ENCODE peak calls at places on chromosomes 4 and X, in seven cellular contexts. One of them, this sample, is unnamed.

GRCh38 chrX:46713672-46714487 is 45.0 kb downstream of the SLC9A7 start:
- DNase-seq in body of pancreas: no peak
- DNase-seq in OCI-LY7: no peak
- DNase-seq in fibroblast of pulmonary artery: no peak
- DNase-seq in mammary epithelial cell: no peak
- DNase-seq in fibroblast of mammary gland: no peak
- DNase-seq in bronchial epithelial cell: no peak
- DNase-seq in this sample: no peak

GRCh38 chr4:26179316-26179760 is 141.5 kb upstream of the RBPJ start:
- DNase-seq in body of pancreas: no peak
- DNase-seq in OCI-LY7: no peak
- DNase-seq in fibroblast of pulmonary artery: no peak
- DNase-seq in mammary epithelial cell: no peak
- DNase-seq in fibroblast of mammary gland: no peak
- DNase-seq in bronchial epithelial cell: no peak
- DNase-seq in this sample: no peak

GRCh38 chr4:187475901-187476300 is 519.7 kb upstream of the ZFP42 start:
- DNase-seq in body of pancreas: no peak
- DNase-seq in OCI-LY7: no peak
- DNase-seq in fibroblast of pulmonary artery: no peak
- DNase-seq in mammary epithelial cell: no peak
- DNase-seq in fibroblast of mammary gland: no peak
- DNase-seq in bronchial epithelial cell: no peak
- DNase-seq in this sample: no peak

GRCh38 chr4:138348055-138348454 is 105.9 kb upstream of the SLC7A11 start:
- DNase-seq in body of pancreas: no peak
- DNase-seq in OCI-LY7: peak; percentile 2
- DNase-seq in fibroblast of pulmonary artery: no peak
- DNase-seq in mammary epithelial cell: peak; percentile 93
- DNase-seq in fibroblast of mammary gland: peak; percentile 1
- DNase-seq in bronchial epithelial cell: peak; percentile 68
- DNase-seq in this sample: no peak

GRCh38 chr4:2248821-2249261 is 6.9 kb upstream of the HAUS3 start:
- DNase-seq in body of pancreas: no peak
- DNase-seq in OCI-LY7: no peak
- DNase-seq in fibroblast of pulmonary artery: no peak
- DNase-seq in mammary epithelial cell: no peak
- DNase-seq in fibroblast of mammary gland: no peak
- DNase-seq in bronchial epithelial cell: no peak
- DNase-seq in this sample: no peak

GRCh38 chr4:53763813-53764597 is 172.7 kb upstream of the LNX1 start:
- DNase-seq in body of pancreas: no peak
- DNase-seq in OCI-LY7: no peak
- DNase-seq in fibroblast of pulmonary artery: peak; percentile 82
- DNase-seq in mammary epithelial cell: peak; percentile 19
- DNase-seq in fibroblast of mammary gland: peak; percentile 71
- DNase-seq in bronchial epithelial cell: peak; percentile 33
- DNase-seq in this sample: peak; percentile 26

GRCh38 chr4:11446156-11446811 is 17.6 kb upstream of the HS3ST1 start:
- DNase-seq in body of pancreas: no peak
- DNase-seq in OCI-LY7: no peak
- DNase-seq in fibroblast of pulmonary artery: peak; percentile 58
- DNase-seq in mammary epithelial cell: peak; percentile 26
- DNase-seq in fibroblast of mammary gland: no peak
- DNase-seq in bronchial epithelial cell: no peak
- DNase-seq in this sample: no peak

GRCh38 chr4:23981328-23981727 is 91.5 kb upstream of the PPARGC1A start:
- DNase-seq in body of pancreas: no peak
- DNase-seq in OCI-LY7: no peak
- DNase-seq in fibroblast of pulmonary artery: no peak
- DNase-seq in mammary epithelial cell: no peak
- DNase-seq in fibroblast of mammary gland: no peak
- DNase-seq in bronchial epithelial cell: peak; percentile 7
- DNase-seq in this sample: peak; percentile 23

GRCh38 chr4:183499797-183500196 is 5.1 kb upstream of the ING2 start:
- DNase-seq in body of pancreas: no peak
- DNase-seq in OCI-LY7: no peak
- DNase-seq in fibroblast of pulmonary artery: no peak
- DNase-seq in mammary epithelial cell: no peak
- DNase-seq in fibroblast of mammary gland: no peak
- DNase-seq in bronchial epithelial cell: no peak
- DNase-seq in this sample: no peak

GRCh38 chr4:188432328-188432727 is 293.1 kb downstream of the TRIML1 start:
- DNase-seq in body of pancreas: no peak
- DNase-seq in OCI-LY7: no peak
- DNase-seq in fibroblast of pulmonary artery: no peak
- DNase-seq in mammary epithelial cell: no peak
- DNase-seq in fibroblast of mammary gland: no peak
- DNase-seq in bronchial epithelial cell: peak; percentile 45
- DNase-seq in this sample: no peak

GRCh38 chr4:96677499-96677898 is 837.6 kb downstream of the PDHA2 start:
- DNase-seq in body of pancreas: no peak
- DNase-seq in OCI-LY7: no peak
- DNase-seq in fibroblast of pulmonary artery: peak; percentile 61
- DNase-seq in mammary epithelial cell: no peak
- DNase-seq in fibroblast of mammary gland: no peak
- DNase-seq in bronchial epithelial cell: peak; percentile 29
- DNase-seq in this sample: peak; percentile 31

GRCh38 chrX:24396236-24396929 is 35.9 kb downstream of the SUPT20HL1 start:
- DNase-seq in body of pancreas: peak; percentile 37
- DNase-seq in OCI-LY7: no peak
- DNase-seq in fibroblast of pulmonary artery: peak; percentile 66
- DNase-seq in mammary epithelial cell: peak; percentile 60
- DNase-seq in fibroblast of mammary gland: peak; percentile 64
- DNase-seq in bronchial epithelial cell: no peak
- DNase-seq in this sample: peak; percentile 80

GRCh38 chrX:40173662-40174593 is 76.2 kb upstream of the BCOR start:
- DNase-seq in body of pancreas: peak; percentile 68
- DNase-seq in OCI-LY7: peak; percentile 71
- DNase-seq in fibroblast of pulmonary artery: no peak
- DNase-seq in mammary epithelial cell: no peak
- DNase-seq in fibroblast of mammary gland: no peak
- DNase-seq in bronchial epithelial cell: no peak
- DNase-seq in this sample: no peak

GRCh38 chrX:129793604-129794191 is 13.9 kb downstream of the SASH3 start:
- DNase-seq in body of pancreas: no peak
- DNase-seq in OCI-LY7: no peak
- DNase-seq in fibroblast of pulmonary artery: no peak
- DNase-seq in mammary epithelial cell: no peak
- DNase-seq in fibroblast of mammary gland: no peak
- DNase-seq in bronchial epithelial cell: no peak
- DNase-seq in this sample: no peak

GRCh38 chr4:77342170-77342810 is 185.3 kb downstream of the CCNG2 start:
- DNase-seq in body of pancreas: no peak
- DNase-seq in OCI-LY7: no peak
- DNase-seq in fibroblast of pulmonary artery: no peak
- DNase-seq in mammary epithelial cell: no peak
- DNase-seq in fibroblast of mammary gland: peak; percentile 22
- DNase-seq in bronchial epithelial cell: no peak
- DNase-seq in this sample: no peak

GRCh38 chrX:154430916-154431315 is 2.4 kb downstream of the ATP6AP1 start:
- DNase-seq in body of pancreas: no peak
- DNase-seq in OCI-LY7: no peak
- DNase-seq in fibroblast of pulmonary artery: no peak
- DNase-seq in mammary epithelial cell: no peak
- DNase-seq in fibroblast of mammary gland: no peak
- DNase-seq in bronchial epithelial cell: no peak
- DNase-seq in this sample: no peak

GRCh38 chr4:26490111-26490979 is at the start of gene CCKAR:
- DNase-seq in body of pancreas: no peak
- DNase-seq in OCI-LY7: no peak
- DNase-seq in fibroblast of pulmonary artery: no peak
- DNase-seq in mammary epithelial cell: no peak
- DNase-seq in fibroblast of mammary gland: no peak
- DNase-seq in bronchial epithelial cell: no peak
- DNase-seq in this sample: peak; percentile 24

GRCh38 chrX:41332988-41333743 is 796 bp upstream of the DDX3X start:
- DNase-seq in body of pancreas: peak; percentile 87
- DNase-seq in OCI-LY7: peak; percentile 87
- DNase-seq in fibroblast of pulmonary artery: peak; percentile 85
- DNase-seq in mammary epithelial cell: peak; percentile 82
- DNase-seq in fibroblast of mammary gland: peak; percentile 84
- DNase-seq in bronchial epithelial cell: peak; percentile 57
- DNase-seq in this sample: peak; percentile 72

GRCh38 chrX:10441464-10441863 is 178.9 kb downstream of the MID1 start:
- DNase-seq in body of pancreas: no peak
- DNase-seq in OCI-LY7: no peak
- DNase-seq in fibroblast of pulmonary artery: no peak
- DNase-seq in mammary epithelial cell: no peak
- DNase-seq in fibroblast of mammary gland: no peak
- DNase-seq in bronchial epithelial cell: no peak
- DNase-seq in this sample: no peak

GRCh38 chr4:174600391-174600790 is 78.1 kb upstream of the HPGD start:
- DNase-seq in body of pancreas: no peak
- DNase-seq in OCI-LY7: no peak
- DNase-seq in fibroblast of pulmonary artery: no peak
- DNase-seq in mammary epithelial cell: peak; percentile 9
- DNase-seq in fibroblast of mammary gland: peak; percentile 50
- DNase-seq in bronchial epithelial cell: peak; percentile 80
- DNase-seq in this sample: no peak

GRCh38 chr4:92215471-92215870 is 88.3 kb upstream of the GRID2 start:
- DNase-seq in body of pancreas: no peak
- DNase-seq in OCI-LY7: no peak
- DNase-seq in fibroblast of pulmonary artery: no peak
- DNase-seq in mammary epithelial cell: no peak
- DNase-seq in fibroblast of mammary gland: no peak
- DNase-seq in bronchial epithelial cell: no peak
- DNase-seq in this sample: no peak

GRCh38 chr4:17932041-17932440 is 89.5 kb downstream of the LCORL start:
- DNase-seq in body of pancreas: no peak
- DNase-seq in OCI-LY7: no peak
- DNase-seq in fibroblast of pulmonary artery: no peak
- DNase-seq in mammary epithelial cell: peak; percentile 41
- DNase-seq in fibroblast of mammary gland: peak; percentile 67
- DNase-seq in bronchial epithelial cell: peak; percentile 72
- DNase-seq in this sample: no peak

GRCh38 chr4:68342139-68342538 is 7.8 kb downstream of the YTHDC1 start:
- DNase-seq in body of pancreas: peak; percentile 42
- DNase-seq in OCI-LY7: no peak
- DNase-seq in fibroblast of pulmonary artery: peak; percentile 76
- DNase-seq in mammary epithelial cell: peak; percentile 76
- DNase-seq in fibroblast of mammary gland: peak; percentile 82
- DNase-seq in bronchial epithelial cell: peak; percentile 77
- DNase-seq in this sample: peak; percentile 34

GRCh38 chr4:133623847-133624246 is 474.8 kb downstream of the PCDH10 start:
- DNase-seq in body of pancreas: no peak
- DNase-seq in OCI-LY7: no peak
- DNase-seq in fibroblast of pulmonary artery: no peak
- DNase-seq in mammary epithelial cell: no peak
- DNase-seq in fibroblast of mammary gland: no peak
- DNase-seq in bronchial epithelial cell: no peak
- DNase-seq in this sample: no peak
- TF ChIP-seq CTCF in body of pancreas: no peak
- TF ChIP-seq CTCF in OCI-LY7: no peak
- TF ChIP-seq CTCF in fibroblast of pulmonary artery: no peak
- TF ChIP-seq CTCF in mammary epithelial cell: no peak
- TF ChIP-seq CTCF in fibroblast of mammary gland: no peak
- TF ChIP-seq CTCF in bronchial epithelial cell: no peak
- TF ChIP-seq CTCF in this sample: no peak

DNA sequence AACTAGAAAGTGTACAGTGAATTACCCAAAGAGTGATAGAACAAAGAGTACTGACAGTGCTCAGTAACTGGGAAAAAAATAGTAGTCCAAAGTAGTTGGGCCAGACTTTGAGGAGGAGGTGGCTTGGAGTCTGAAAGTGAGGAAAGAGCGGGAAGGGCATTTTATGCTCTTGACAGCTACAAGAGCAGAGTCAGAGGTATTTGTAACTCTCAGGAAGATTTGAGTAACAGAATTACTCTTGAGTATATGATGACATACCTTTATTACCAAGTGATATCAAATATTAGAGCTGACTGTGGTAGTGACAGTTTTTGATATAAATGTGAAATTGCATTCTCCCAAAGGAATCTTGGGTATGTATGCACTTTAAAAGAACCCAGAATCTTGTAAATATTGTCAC is 2.2 kb downstream of the SLAIN2 start:
- DNase-seq in body of pancreas: no peak
- DNase-seq in OCI-LY7: no peak
- DNase-seq in fibroblast of pulmonary artery: peak; percentile 40
- DNase-seq in mammary epithelial cell: no peak
- DNase-seq in fibroblast of mammary gland: peak; percentile 38
- DNase-seq in bronchial epithelial cell: no peak
- DNase-seq in this sample: no peak
- H3K4me3 ChIP-seq in body of pancreas: no peak overlapping the region
- H3K4me3 ChIP-seq in OCI-LY7: peak overlapping the region; percentile 93
- H3K4me3 ChIP-seq in fibroblast of pulmonary artery: peak overlapping the region; percentile 90
- H3K4me3 ChIP-seq in mammary epithelial cell: peak overlapping the region; percentile 88
- H3K4me3 ChIP-seq in fibroblast of mammary gland: peak overlapping the region; percentile 82
- H3K4me3 ChIP-seq in bronchial epithelial cell: no peak overlapping the region
- H3K4me3 ChIP-seq in this sample: peak overlapping the region; percentile 96

DNA sequence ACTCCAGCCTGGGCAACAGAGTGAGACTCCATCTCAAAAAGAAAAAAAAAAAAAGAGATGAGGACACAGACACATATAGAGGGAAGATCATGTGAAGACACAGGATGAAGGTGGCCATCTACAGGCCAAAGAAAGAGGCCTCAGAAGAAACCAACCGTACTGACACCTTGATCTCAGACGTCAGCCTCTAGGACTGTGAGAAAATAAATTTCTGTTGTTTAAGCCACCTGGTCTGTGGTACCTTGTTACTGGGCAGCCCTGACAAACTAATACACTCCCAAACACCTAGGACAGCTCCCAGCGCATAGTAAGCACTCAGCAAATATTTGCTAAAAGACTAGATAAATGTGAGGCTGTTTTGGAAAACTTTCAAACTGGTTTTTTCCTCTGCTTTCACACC is 59.2 kb upstream of the SMIM10 start:
- DNase-seq in body of pancreas: no peak
- DNase-seq in OCI-LY7: peak; percentile 9
- DNase-seq in fibroblast of pulmonary artery: no peak
- DNase-seq in mammary epithelial cell: no peak
- DNase-seq in fibroblast of mammary gland: no peak
- DNase-seq in bronchial epithelial cell: no peak
- DNase-seq in this sample: no peak
- TF ChIP-seq CTCF in body of pancreas: no peak
- TF ChIP-seq CTCF in OCI-LY7: peak; percentile 31
- TF ChIP-seq CTCF in fibroblast of pulmonary artery: no peak
- TF ChIP-seq CTCF in mammary epithelial cell: no peak
- TF ChIP-seq CTCF in fibroblast of mammary gland: no peak
- TF ChIP-seq CTCF in bronchial epithelial cell: no peak
- TF ChIP-seq CTCF in this sample: no peak

DNA sequence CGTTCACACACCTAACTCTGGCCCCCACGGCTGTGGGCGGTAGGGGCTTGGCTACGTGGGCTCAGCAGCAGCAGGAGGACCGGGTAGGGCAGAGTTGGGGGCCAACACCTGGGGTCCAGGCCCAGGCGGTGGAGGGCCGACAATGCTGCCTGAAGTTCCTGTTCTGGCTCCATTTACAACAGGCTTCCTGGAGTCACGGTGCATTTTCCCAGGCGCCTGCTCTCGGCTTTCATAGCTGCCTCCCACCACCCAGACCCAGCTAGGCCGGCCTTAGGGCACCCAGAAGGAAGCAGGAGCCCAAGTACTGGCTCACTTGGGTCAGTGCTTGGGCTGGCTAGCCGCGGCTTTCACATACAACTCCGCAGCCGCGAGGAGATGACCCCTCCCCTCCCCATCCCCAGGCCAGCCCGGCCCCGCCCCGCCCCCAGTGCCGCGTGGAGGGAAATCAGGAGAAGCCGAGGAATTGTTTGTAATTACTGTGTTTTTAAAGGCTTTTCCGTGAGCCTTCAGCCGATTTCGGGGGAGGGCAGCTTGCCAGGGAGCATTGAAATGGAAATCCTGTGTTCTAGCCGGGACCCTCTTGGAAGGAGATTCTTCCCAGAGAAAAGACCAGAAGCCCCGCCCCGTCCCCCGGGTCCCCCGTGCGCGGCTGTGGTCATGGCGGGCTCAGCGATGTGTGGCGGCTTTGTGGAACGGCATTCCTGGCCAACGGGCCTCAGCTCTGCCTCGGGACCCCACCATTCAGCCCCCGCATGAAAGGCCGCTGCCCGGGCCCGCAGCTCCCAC is 28.5 kb downstream of the PJA1 start:
- DNase-seq in body of pancreas: peak; percentile 8
- DNase-seq in OCI-LY7: no peak
- DNase-seq in fibroblast of pulmonary artery: peak; percentile 4
- DNase-seq in mammary epithelial cell: no peak
- DNase-seq in fibroblast of mammary gland: no peak
- DNase-seq in bronchial epithelial cell: no peak
- DNase-seq in this sample: no peak
- H3K4me3 ChIP-seq in body of pancreas: no peak overlapping the region
- H3K4me3 ChIP-seq in OCI-LY7: no peak overlapping the region
- H3K4me3 ChIP-seq in fibroblast of pulmonary artery: no peak overlapping the region
- H3K4me3 ChIP-seq in mammary epithelial cell: no peak overlapping the region
- H3K4me3 ChIP-seq in fibroblast of mammary gland: no peak overlapping the region
- H3K4me3 ChIP-seq in bronchial epithelial cell: no peak overlapping the region
- H3K4me3 ChIP-seq in this sample: no peak overlapping the region

This sample was measured in astrocyte of the cerebellum.